ENCODE peak calls at places on chromosome 5, in six cellular contexts. I is astrocyte, G is PC-3, F is body of pancreas, A is fibroblast of the aortic adventitia, S is Panc1. D is an unnamed sample.

GRCh38 chr5:146516151-146516475 is at the start of gene GPR151:
- DNase-seq in I (peak), G (no peak), F (no peak), A (no peak), S (no peak), D (no peak)

GRCh38 chr5:84017704-84018240 is 297.1 kb upstream of the HAPLN1 start:
- DNase-seq in I (peak), G (peak), F (no peak), A (peak), S (no peak), D (no peak)

GRCh38 chr5:159097461-159098284 is 2.0 kb downstream of the EBF1 start:
- DNase-seq in I (peak), G (no peak), F (peak), A (peak), S (no peak), D (peak)

GRCh38 chr5:37900692-37901091 is 60.9 kb upstream of the GDNF start:
- DNase-seq in I (peak), G (peak), F (no peak), A (peak), S (no peak), D (peak)

GRCh38 chr5:91306497-91306896 is 76.6 kb downstream of the ARRDC3 start:
- DNase-seq in I (no peak), G (no peak), F (peak), A (peak), S (no peak), D (no peak)

GRCh38 chr5:116452774-116453368 is 121.8 kb downstream of the SEMA6A start:
- DNase-seq in I (peak), G (no peak), F (no peak), A (no peak), S (no peak), D (no peak)

GRCh38 chr5:73201547-73202513 is 28.8 kb downstream of the TMEM174 start:
- DNase-seq in I (peak), G (peak), F (peak), A (peak), S (peak), D (no peak)

GRCh38 chr5:179870403-179870903 is 11.8 kb upstream of the MRNIP start:
- DNase-seq in I (no peak), G (peak), F (peak), A (peak), S (no peak), D (no peak)

GRCh38 chr5:77881528-77881927 is 105.4 kb upstream of the TBCA start:
- DNase-seq in I (no peak), G (no peak), F (no peak), A (peak), S (no peak), D (no peak)

GRCh38 chr5:107337281-107337680 is 333.5 kb downstream of the EFNA5 start:
- DNase-seq in I (peak), G (peak), F (no peak), A (no peak), S (peak), D (no peak)

GRCh38 chr5:158456756-158457155 is 597.8 kb upstream of the CLINT1 start:
- DNase-seq in I (peak), G (peak), F (no peak), A (peak), S (no peak), D (peak)

GRCh38 chr5:63603996-63604395 is 358.2 kb downstream of the HTR1A start:
- DNase-seq in I (no peak), G (no peak), F (no peak), A (no peak), S (no peak), D (no peak)

GRCh38 chr5:122715095-122715494 is 59.8 kb upstream of the SNX2 start:
- DNase-seq in I (peak), G (no peak), F (no peak), A (peak), S (no peak), D (no peak)

GRCh38 chr5:68821056-68821455 is 272.8 kb upstream of the SLC30A5 start:
- DNase-seq in I (no peak), G (no peak), F (no peak), A (no peak), S (no peak), D (no peak)

GRCh38 chr5:102760815-102761214 is 5.7 kb downstream of the PAM start:
- DNase-seq in I (peak), G (no peak), F (no peak), A (peak), S (no peak), D (no peak)

GRCh38 chr5:76337949-76338589 is 65.0 kb upstream of the IQGAP2 start:
- DNase-seq in I (peak), G (peak), F (peak), A (peak), S (peak), D (no peak)

GRCh38 chr5:93755716-93756115 is 14.3 kb upstream of the POU5F2 start:
- DNase-seq in I (no peak), G (no peak), F (no peak), A (no peak), S (no peak), D (no peak)

GRCh38 chr5:66958126-66958983 is 238.2 kb downstream of the CD180 start:
- DNase-seq in I (peak), G (peak), F (no peak), A (peak), S (no peak), D (peak)

GRCh38 chr5:76610196-76610595 is 13.0 kb downstream of the F2RL2 start:
- DNase-seq in I (peak), G (no peak), F (no peak), A (no peak), S (no peak), D (no peak)

GRCh38 chr5:126920291-126920690 is 110.1 kb downstream of the MARCHF3 start:
- DNase-seq in I (peak), G (no peak), F (peak), A (peak), S (no peak), D (no peak)

GRCh38 chr5:115209279-115209678 is 39.6 kb upstream of the TRIM36 start:
- DNase-seq in I (peak), G (no peak), F (peak), A (no peak), S (no peak), D (no peak)

GRCh38 chr5:151072234-151073025 is 8.4 kb downstream of the TNIP1 start:
- DNase-seq in I (peak), G (peak), F (no peak), A (peak), S (no peak), D (no peak)

GRCh38 chr5:73564644-73565165 is 734 bp downstream of the ANKRA2 start:
- DNase-seq in I (no peak), G (no peak), F (no peak), A (peak), S (no peak), D (no peak)

GRCh38 chr5:72673623-72674022 is 142.8 kb upstream of the TNPO1 start:
- DNase-seq in I (no peak), G (peak), F (no peak), A (no peak), S (no peak), D (no peak)

GRCh38 chr5:150640311-150641005 is at the start of gene SYNPO:
- DNase-seq in I (peak), G (peak), F (peak), A (peak), S (no peak), D (peak)

GRCh38 chr5:84383816-84384603 is 670 bp downstream of the EDIL3 start:
- DNase-seq in I (peak), G (peak), F (no peak), A (peak), S (no peak), D (no peak)

GRCh38 chr5:40985501-40985900 is 76.2 kb downstream of the C7 start:
- DNase-seq in I (no peak), G (no peak), F (no peak), A (no peak), S (no peak), D (no peak)

GRCh38 chr5:96969401-96969800 is 33.5 kb downstream of the LNPEP start:
- DNase-seq in I (no peak), G (no peak), F (no peak), A (peak), S (no peak), D (no peak)

GRCh38 chr5:72452515-72453259 is 54.5 kb downstream of the ZNF366 start:
- DNase-seq in I (peak), G (peak), F (peak), A (peak), S (no peak), D (peak)

GRCh38 chr5:55821731-55822512 is 29.2 kb upstream of the IL31RA start:
- DNase-seq in I (peak), G (no peak), F (peak), A (no peak), S (no peak), D (no peak)
- H3K4me3 ChIP-seq in I (peak), G (no peak), F (no peak), A (peak), S (peak), D (no peak)

GRCh38 chr5:141997358-141998006 is 15.3 kb downstream of the GNPDA1 start:
- DNase-seq in I (no peak), G (no peak), F (no peak), A (no peak), S (no peak), D (no peak)

GRCh38 chr5:142003266-142003800 is 9.5 kb downstream of the GNPDA1 start:
- DNase-seq in I (no peak), G (no peak), F (no peak), A (no peak), S (no peak), D (no peak)

GRCh38 chr5:141995656-141996055 is 17.2 kb downstream of the GNPDA1 start:
- DNase-seq in I (no peak), G (no peak), F (no peak), A (no peak), S (no peak), D (no peak)

GRCh38 chr5:142000176-142000575 is 12.7 kb downstream of the GNPDA1 start:
- DNase-seq in I (no peak), G (no peak), F (no peak), A (no peak), S (no peak), D (no peak)

GRCh38 chr5:142000709-142001484 is 11.9 kb downstream of the GNPDA1 start:
- DNase-seq in I (no peak), G (peak), F (no peak), A (peak), S (no peak), D (no peak)
- TF ChIP-seq CTCF in I (peak), G (peak), F (no peak), A (peak), S (peak), D (peak)

DNA sequence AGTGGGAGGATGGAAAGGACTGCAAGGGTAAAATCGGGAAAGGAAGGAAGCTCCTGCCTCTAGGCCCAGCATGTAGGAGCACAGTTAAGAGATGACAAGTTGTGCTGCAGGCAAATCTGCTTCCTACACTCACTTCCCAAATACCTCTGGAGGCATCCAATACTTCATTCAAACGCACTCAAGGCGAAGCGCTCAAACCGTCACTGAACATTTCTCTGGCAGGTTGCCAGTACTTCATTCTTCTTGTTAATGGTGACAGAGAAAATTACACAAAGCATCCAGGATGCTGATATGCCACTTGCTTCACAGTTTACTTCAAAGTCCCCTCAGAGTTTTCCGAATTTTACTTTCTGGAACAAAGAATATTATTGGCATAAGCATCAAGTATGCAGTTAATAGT is 59.8 kb downstream of the NREP start:
- DNase-seq in I (peak), G (no peak), F (no peak), A (peak), S (no peak), D (no peak)
- H3K4me3 ChIP-seq in I (no peak), G (no peak), F (no peak), A (no peak), S (no peak), D (no peak)

GRCh38 chr5:17243287-17244063 is 26.0 kb downstream of the BASP1 start:
- DNase-seq in I (no peak), G (no peak), F (no peak), A (no peak), S (no peak), D (no peak)

GRCh38 chr5:17252543-17252942 is 35.1 kb downstream of the BASP1 start:
- DNase-seq in I (peak), G (peak), F (no peak), A (peak), S (no peak), D (no peak)

GRCh38 chr5:17248999-17249634 is 31.7 kb downstream of the BASP1 start:
- DNase-seq in I (peak), G (peak), F (peak), A (peak), S (peak), D (peak)
- TF ChIP-seq CTCF in I (no peak), G (no peak), F (no peak), A (peak), S (no peak), D (peak)

GRCh38 chr5:1519631-1520141 is 4.1 kb downstream of the LPCAT1 start:
- DNase-seq in I (no peak), G (no peak), F (peak), A (no peak), S (no peak), D (no peak)

GRCh38 chr5:1522601-1523479 is 920 bp downstream of the LPCAT1 start:
- DNase-seq in I (no peak), G (no peak), F (peak), A (no peak), S (no peak), D (no peak)

GRCh38 chr5:1523480-1523792 is 324 bp downstream of the LPCAT1 start:
- DNase-seq in I (no peak), G (no peak), F (peak), A (no peak), S (no peak), D (no peak)

GRCh38 chr5:1521671-1522600 is 1.8 kb downstream of the LPCAT1 start:
- DNase-seq in I (peak), G (peak), F (peak), A (peak), S (no peak), D (peak)

GRCh38 chr5:1521054-1521453 is 2.7 kb downstream of the LPCAT1 start:
- DNase-seq in I (no peak), G (no peak), F (peak), A (no peak), S (no peak), D (no peak)
- H3K4me3 ChIP-seq in I (no peak), G (peak), F (no peak), A (no peak), S (peak), D (no peak)

GRCh38 chr5:54852007-54852406 is 133.4 kb downstream of the ESM1 start:
- DNase-seq in I (no peak), G (no peak), F (no peak), A (no peak), S (no peak), D (no peak)
- TF ChIP-seq CTCF in I (peak), G (no peak), F (no peak), A (no peak), S (no peak), D (no peak)

DNA sequence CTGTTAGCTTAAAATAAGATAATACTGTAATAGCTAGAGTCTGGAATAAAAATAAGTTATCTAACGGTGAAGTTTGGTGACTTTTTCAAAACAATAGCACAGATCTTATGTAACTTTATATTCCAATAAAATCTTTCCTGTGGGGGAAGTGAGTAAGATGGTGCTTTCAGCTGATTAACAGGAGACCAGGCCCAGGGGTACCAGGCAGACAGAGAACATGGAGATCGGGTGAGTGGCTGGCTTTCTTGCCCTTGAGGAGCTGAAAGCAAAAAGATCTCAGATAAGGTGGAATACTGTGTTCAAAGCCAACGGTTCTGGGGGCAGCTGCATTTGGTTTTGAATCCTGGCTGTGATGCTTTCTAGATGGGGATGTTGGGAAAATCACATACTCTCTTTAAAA is 61.3 kb downstream of the MAT2B start:
- DNase-seq in I (no peak), G (no peak), F (no peak), A (no peak), S (no peak), D (no peak)
- H3K4me3 ChIP-seq in I (no peak), G (peak), F (no peak), A (no peak), S (no peak), D (no peak)

GRCh38 chr5:154977409-154977808 is 36.1 kb upstream of the KIF4B start:
- DNase-seq in I (peak), G (peak), F (no peak), A (peak), S (no peak), D (no peak)

GRCh38 chr5:154968953-154969352 is 28.1 kb downstream of the MRPL22 start:
- DNase-seq in I (no peak), G (no peak), F (no peak), A (no peak), S (no peak), D (no peak)

GRCh38 chr5:154970759-154971158 is 29.9 kb downstream of the MRPL22 start:
- DNase-seq in I (peak), G (peak), F (no peak), A (peak), S (no peak), D (no peak)

GRCh38 chr5:154971501-154971900 is 30.6 kb downstream of the MRPL22 start:
- DNase-seq in I (peak), G (no peak), F (no peak), A (peak), S (no peak), D (no peak)

DNA sequence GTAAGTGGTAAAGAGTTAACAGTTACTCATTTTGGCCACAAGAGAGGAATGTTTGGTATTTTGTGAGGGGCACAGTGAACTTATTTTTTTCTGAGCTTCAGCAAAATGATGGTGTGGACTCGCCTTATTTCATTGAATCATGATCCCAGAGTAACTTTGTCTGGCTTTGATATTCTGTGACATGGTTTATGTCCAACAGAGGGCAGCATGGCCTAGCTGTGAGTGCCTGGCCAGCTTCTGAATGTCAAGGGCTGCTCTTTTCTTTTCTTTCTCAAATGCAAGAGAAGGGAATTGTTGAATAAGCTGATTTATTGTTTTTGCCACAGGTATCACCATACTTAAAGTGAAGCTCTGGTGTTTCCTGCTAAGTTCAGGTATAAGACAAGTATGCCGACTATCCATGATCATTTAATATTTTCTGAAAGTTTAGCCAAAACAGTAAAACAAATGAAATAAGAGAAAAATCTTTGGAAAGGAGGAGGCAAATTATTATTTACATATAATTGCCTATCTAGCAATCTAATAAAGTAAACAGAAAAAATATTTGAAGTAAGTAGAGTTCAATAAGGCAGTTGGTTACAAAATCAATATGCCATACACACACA is 31.7 kb downstream of the MRPL22 start:
- DNase-seq in I (peak), G (peak), F (peak), A (peak), S (peak), D (no peak)
- TF ChIP-seq CTCF in I (peak), G (peak), F (no peak), A (peak), S (peak), D (peak)

GRCh38 chr5:123997354-123998215 is 485.6 kb downstream of the CSNK1G3 start:
- DNase-seq in I (peak), G (peak), F (no peak), A (peak), S (no peak), D (peak)

DNA sequence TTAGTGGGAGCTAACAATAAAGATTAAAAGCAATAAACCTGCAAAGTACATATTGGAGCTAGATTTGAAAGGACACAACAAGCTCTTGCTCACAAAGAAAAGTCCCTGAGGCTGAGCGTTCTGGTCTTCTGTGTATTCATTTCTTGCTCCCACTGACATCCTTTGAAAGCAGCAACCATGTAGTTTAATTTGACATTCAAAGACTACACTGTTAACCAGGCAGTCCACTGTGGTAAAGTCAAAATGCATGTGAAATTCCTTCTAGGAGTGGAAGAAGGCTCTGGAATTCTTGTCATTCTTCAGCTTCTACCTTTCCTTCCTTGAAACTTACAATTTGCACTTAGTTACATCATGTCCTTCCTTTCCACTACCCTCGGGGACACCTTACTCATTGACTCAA is 480.7 kb downstream of the CSNK1G3 start:
- DNase-seq in I (no peak), G (no peak), F (no peak), A (no peak), S (no peak), D (no peak)
- H3K4me3 ChIP-seq in I (no peak), G (no peak), F (no peak), A (no peak), S (no peak), D (no peak)